ENCODE peak calls at places on chromosomes 6 and 20, in six cellular contexts. X is AG10803, Q is GM19239, Y is NCI-H510A treated with DMSO at 0.1 percent for 48 hours, V is AG08395, A is GM20000. W is an unnamed sample.

GRCh38 chr6:169829786-169830185 is 78.4 kb downstream of the ERMARD start:
- DNase-seq in X (no peak), Q (no peak), Y (no peak), V (no peak), A (no peak), W (no peak)

GRCh38 chr6:116208056-116208785 is 45.7 kb downstream of the TSPYL4 start:
- DNase-seq in X (no peak), Q (no peak), Y (no peak), V (no peak), A (no peak), W (no peak)

GRCh38 chr6:70134542-70134941 is 168.3 kb downstream of the COL9A1 start:
- DNase-seq in X (no peak), Q (no peak), Y (no peak), V (no peak), A (no peak), W (no peak)

GRCh38 chr20:51425347-51426106 is 117.0 kb downstream of the NFATC2 start:
- DNase-seq in X (no peak), Q (no peak), Y (no peak), V (no peak), A (no peak), W (no peak)

GRCh38 chr6:42527204-42527603 is 36.6 kb upstream of the UBR2 start:
- DNase-seq in X (no peak), Q (no peak), Y (no peak), V (no peak), A (no peak), W (no peak)

GRCh38 chr20:36845288-36845969 is 30.5 kb upstream of the TLDC2 start:
- DNase-seq in X (no peak), Q (no peak), Y (no peak), V (no peak), A (no peak), W (no peak)

GRCh38 chr6:40962241-40962640 is 76.8 kb downstream of the UNC5CL start:
- DNase-seq in X (peak), Q (peak), Y (peak), V (peak), A (peak), W (peak)

GRCh38 chr6:53398541-53399344 is 50.0 kb upstream of the ELOVL5 start:
- DNase-seq in X (no peak), Q (no peak), Y (no peak), V (no peak), A (no peak), W (no peak)

GRCh38 chr6:139364302-139364981 is 10.0 kb downstream of the CITED2 start:
- DNase-seq in X (peak), Q (no peak), Y (peak), V (peak), A (peak), W (no peak)

GRCh38 chr6:144710207-144710606 is 425.1 kb downstream of the UTRN start:
- DNase-seq in X (peak), Q (no peak), Y (no peak), V (peak), A (no peak), W (peak)

GRCh38 chr6:134034478-134034877 is 17.9 kb downstream of the SLC2A12 start:
- DNase-seq in X (no peak), Q (no peak), Y (no peak), V (no peak), A (no peak), W (no peak)

GRCh38 chr6:13915566-13916229 is 9.1 kb upstream of the RNF182 start:
- DNase-seq in X (no peak), Q (no peak), Y (no peak), V (no peak), A (no peak), W (no peak)

GRCh38 chr20:40666336-40666735 is 22.7 kb downstream of the MAFB start:
- DNase-seq in X (no peak), Q (no peak), Y (no peak), V (no peak), A (no peak), W (no peak)

GRCh38 chr6:31769684-31770371 is 7.3 kb downstream of the VWA7 start:
- DNase-seq in X (peak), Q (peak), Y (peak), V (peak), A (peak), W (peak)

GRCh38 chr6:42698217-42698616 is 24.2 kb downstream of the PRPH2 start:
- DNase-seq in X (no peak), Q (no peak), Y (no peak), V (no peak), A (no peak), W (no peak)

GRCh38 chr6:82385961-82386360 is 22.3 kb downstream of the TPBG start:
- DNase-seq in X (no peak), Q (no peak), Y (peak), V (no peak), A (no peak), W (no peak)

GRCh38 chr6:113697642-113698410 is 159.3 kb upstream of the MARCKS start:
- DNase-seq in X (peak), Q (no peak), Y (no peak), V (peak), A (no peak), W (peak)

GRCh38 chr20:33653218-33653899 is 8.8 kb upstream of the C20orf144 start:
- DNase-seq in X (peak), Q (peak), Y (peak), V (peak), A (peak), W (no peak)

GRCh38 chr6:42547407-42548329 is 16.2 kb upstream of the UBR2 start:
- DNase-seq in X (peak), Q (peak), Y (peak), V (peak), A (peak), W (peak)

GRCh38 chr6:80363501-80363900 is 257.0 kb downstream of the BCKDHB start:
- DNase-seq in X (peak), Q (no peak), Y (no peak), V (no peak), A (no peak), W (no peak)

GRCh38 chr6:139905404-139906052 is 531.1 kb upstream of the CITED2 start:
- DNase-seq in X (peak), Q (no peak), Y (no peak), V (peak), A (no peak), W (no peak)

GRCh38 chr6:96792791-96793190 is 44.5 kb downstream of the GPR63 start:
- DNase-seq in X (no peak), Q (no peak), Y (no peak), V (no peak), A (no peak), W (no peak)

GRCh38 chr20:16007164-16007563 is 566.1 kb downstream of the KIF16B start:
- DNase-seq in X (no peak), Q (peak), Y (no peak), V (no peak), A (peak), W (no peak)

GRCh38 chr6:45436544-45437440 is 59.1 kb upstream of the SUPT3H start:
- DNase-seq in X (peak), Q (no peak), Y (no peak), V (peak), A (peak), W (peak)

GRCh38 chr6:148501178-148501590 is 158.5 kb downstream of the SASH1 start:
- DNase-seq in X (peak), Q (no peak), Y (no peak), V (peak), A (no peak), W (peak)

GRCh38 chr6:5208491-5208890 is 52.3 kb downstream of the LYRM4 start:
- DNase-seq in X (peak), Q (no peak), Y (no peak), V (peak), A (no peak), W (no peak)

GRCh38 chr6:145887969-145888368 is 73.4 kb upstream of the FBXO30 start:
- DNase-seq in X (peak), Q (no peak), Y (no peak), V (no peak), A (peak), W (peak)

GRCh38 chr6:155183095-155183494 is 80.7 kb upstream of the CLDN20 start:
- DNase-seq in X (no peak), Q (no peak), Y (no peak), V (no peak), A (peak), W (no peak)

GRCh38 chr6:32933661-32934085 is 7.2 kb downstream of the HLA-DMB start:
- DNase-seq in X (peak), Q (no peak), Y (peak), V (peak), A (peak), W (peak)

GRCh38 chr20:48802216-48802615 is 25.6 kb downstream of the PREX1 start:
- DNase-seq in X (no peak), Q (no peak), Y (no peak), V (no peak), A (no peak), W (no peak)

GRCh38 chr6:106856227-106856874 is 118.2 kb downstream of the CD24 start:
- DNase-seq in X (no peak), Q (no peak), Y (no peak), V (no peak), A (no peak), W (no peak)

GRCh38 chr20:50292324-50293243 is 102.0 kb downstream of the CEBPB start:
- DNase-seq in X (peak), Q (no peak), Y (no peak), V (peak), A (no peak), W (peak)

GRCh38 chr20:44017905-44018683 is 103.4 kb downstream of the TOX2 start:
- DNase-seq in X (peak), Q (no peak), Y (peak), V (peak), A (no peak), W (peak)

GRCh38 chr6:84002226-84002625 is 31.3 kb upstream of the MRAP2 start:
- DNase-seq in X (no peak), Q (no peak), Y (no peak), V (no peak), A (no peak), W (no peak)

GRCh38 chr6:87029711-87030314 is 65.1 kb downstream of the CGA start:
- DNase-seq in X (peak), Q (no peak), Y (peak), V (peak), A (peak), W (peak)

GRCh38 chr20:29298759-29299613 is 1958.5 kb upstream of the DEFB115 start:
- DNase-seq in X (peak), Q (no peak), Y (no peak), V (no peak), A (no peak), W (no peak)

GRCh38 chr20:59071224-59071623 is 28.6 kb upstream of the PRELID3B start:
- DNase-seq in X (no peak), Q (no peak), Y (no peak), V (no peak), A (peak), W (no peak)

GRCh38 chr6:170053966-170054661 is 236.8 kb downstream of the DLL1 start:
- DNase-seq in X (no peak), Q (no peak), Y (no peak), V (no peak), A (no peak), W (no peak)

W was measured in brain microvascular endothelial cell.